ENCODE peak calls at places on chromosomes 6 and 20, in five cellular contexts. I, U, F, E and K are unnamed samples.

GRCh38 chr20:18011482-18011881 is 42.7 kb downstream of the MGME1 start:
- DNase-seq in I (no peak), U (no peak), F (no peak), E (no peak), K (no peak)

GRCh38 chr20:32623667-32624157 is 38.6 kb upstream of the NOL4L start:
- DNase-seq in I (no peak), U (no peak), F (no peak), E (no peak), K (no peak)

GRCh38 chr6:37636112-37636511 is 61.6 kb downstream of the MDGA1 start:
- DNase-seq in I (no peak), U (no peak), F (no peak), E (no peak), K (no peak)

GRCh38 chr6:41747256-41748101 is at the start of gene PGC:
- DNase-seq in I (no peak), U (no peak), F (no peak), E (peak), K (no peak)

GRCh38 chr6:8026800-8027199 is 37.4 kb downstream of the BLOC1S5 start:
- DNase-seq in I (no peak), U (no peak), F (no peak), E (no peak), K (no peak)

GRCh38 chr6:41359617-41360313 is 24.4 kb downstream of the NCR2 start:
- DNase-seq in I (no peak), U (no peak), F (peak), E (no peak), K (no peak)

GRCh38 chr20:62088258-62089127 is 22.8 kb upstream of the TAF4 start:
- DNase-seq in I (peak), U (peak), F (no peak), E (peak), K (no peak)

GRCh38 chr20:2279245-2279779 is 16.5 kb upstream of the TGM3 start:
- DNase-seq in I (peak), U (no peak), F (no peak), E (no peak), K (no peak)

GRCh38 chr6:56804996-56805395 is 149.9 kb upstream of the BEND6 start:
- DNase-seq in I (peak), U (no peak), F (no peak), E (peak), K (no peak)

GRCh38 chr6:163835772-163836171 is 421.3 kb downstream of the QKI start:
- DNase-seq in I (no peak), U (no peak), F (no peak), E (no peak), K (no peak)

GRCh38 chr6:163839296-163839695 is 424.8 kb downstream of the QKI start:
- DNase-seq in I (no peak), U (no peak), F (no peak), E (no peak), K (no peak)

GRCh38 chr6:163837681-163838431 is 423.3 kb downstream of the QKI start:
- DNase-seq in I (peak), U (no peak), F (no peak), E (no peak), K (peak)

GRCh38 chr6:163834226-163834970 is 419.9 kb downstream of the QKI start:
- DNase-seq in I (no peak), U (no peak), F (no peak), E (no peak), K (no peak)

GRCh38 chr6:163836916-163837660 is 422.6 kb downstream of the QKI start:
- DNase-seq in I (no peak), U (no peak), F (no peak), E (no peak), K (peak)
- H3K4me2 ChIP-seq in I (no peak), U (no peak), F (no peak), E (no peak), K (peak)

DNA sequence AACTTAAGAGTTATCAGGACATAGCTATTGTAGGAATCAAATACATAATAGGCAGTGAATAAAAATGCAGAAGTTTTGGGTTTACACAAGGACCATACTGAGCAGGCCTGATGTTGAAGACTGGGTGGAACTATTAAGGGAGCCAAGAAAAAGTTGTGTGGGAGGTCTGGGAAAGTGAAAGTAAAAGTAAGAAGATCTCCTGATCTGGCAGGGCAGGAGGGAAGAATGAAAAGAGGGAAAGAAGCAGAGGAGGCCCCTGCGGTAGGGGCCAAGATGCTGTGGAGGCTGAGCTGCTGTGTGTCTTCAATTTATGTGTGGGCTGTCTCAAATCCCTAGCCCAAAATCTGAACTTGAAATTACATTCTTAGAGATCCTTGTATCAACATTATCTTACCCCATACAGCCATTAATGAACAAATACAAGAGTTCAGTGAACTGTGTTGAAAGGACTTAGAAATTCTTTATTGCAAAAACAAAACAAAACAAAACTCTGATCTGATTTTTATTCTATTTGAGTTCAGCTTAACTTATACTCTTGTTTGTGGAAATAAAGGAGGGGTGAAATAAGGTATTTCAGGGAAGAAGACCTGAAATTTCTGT is 1183.8 kb downstream of the HACE1 start:
- DNase-seq in I (no peak), U (no peak), F (no peak), E (no peak), K (no peak)
- TF ChIP-seq EZH2phosphoT487 in I (no peak), U (no peak), F (no peak), E (no peak), K (no peak)

GRCh38 chr6:25359891-25360290 is 80.7 kb downstream of the CARMIL1 start:
- DNase-seq in I (peak), U (peak), F (no peak), E (peak), K (no peak)
- H3K4me2 ChIP-seq in I (peak), U (peak), F (peak), E (peak), K (peak)

GRCh38 chr6:21340563-21340962 is 253.0 kb upstream of the SOX4 start:
- DNase-seq in I (no peak), U (no peak), F (no peak), E (no peak), K (no peak)
- TF ChIP-seq EZH2phosphoT487 in I (no peak), U (no peak), F (no peak), E (no peak), K (no peak)

DNA sequence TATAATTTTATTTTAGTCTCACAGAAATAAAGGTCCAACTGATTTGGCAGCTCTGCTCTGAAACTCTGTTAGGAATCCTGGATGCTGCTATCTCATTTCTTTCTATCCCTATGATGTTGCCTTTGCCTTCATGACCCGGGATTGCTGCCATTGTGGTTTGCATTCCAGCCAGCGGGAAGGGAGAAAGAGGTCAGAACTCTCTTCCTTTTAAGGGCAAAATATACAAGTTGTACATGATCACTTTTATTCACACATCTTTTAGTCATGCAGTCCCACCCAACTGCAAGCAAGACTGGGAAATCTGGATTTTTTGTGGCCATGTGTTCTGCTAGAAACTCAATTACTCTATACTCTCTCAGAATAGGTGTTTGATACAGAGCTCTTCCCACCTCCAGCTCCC is 263.1 kb upstream of the ZFP64 start:
- DNase-seq in I (peak), U (no peak), F (no peak), E (no peak), K (no peak)
- H3K4me2 ChIP-seq in I (peak), U (no peak), F (no peak), E (no peak), K (no peak)

GRCh38 chr20:36277546-36277945 is 28.6 kb upstream of the DLGAP4 start:
- DNase-seq in I (no peak), U (no peak), F (no peak), E (no peak), K (no peak)

GRCh38 chr20:36273414-36274247 is 32.5 kb upstream of the DLGAP4 start:
- DNase-seq in I (peak), U (peak), F (peak), E (peak), K (peak)

GRCh38 chr20:36274248-36274841 is 31.8 kb upstream of the DLGAP4 start:
- DNase-seq in I (no peak), U (no peak), F (no peak), E (no peak), K (peak)

GRCh38 chr20:36275011-36275410 is 31.1 kb upstream of the DLGAP4 start:
- DNase-seq in I (no peak), U (no peak), F (no peak), E (no peak), K (no peak)

GRCh38 chr20:36275441-36276189 is 30.5 kb upstream of the DLGAP4 start:
- DNase-seq in I (no peak), U (no peak), F (no peak), E (no peak), K (no peak)
- TF ChIP-seq EZH2phosphoT487 in I (no peak), U (no peak), F (no peak), E (no peak), K (no peak)

DNA sequence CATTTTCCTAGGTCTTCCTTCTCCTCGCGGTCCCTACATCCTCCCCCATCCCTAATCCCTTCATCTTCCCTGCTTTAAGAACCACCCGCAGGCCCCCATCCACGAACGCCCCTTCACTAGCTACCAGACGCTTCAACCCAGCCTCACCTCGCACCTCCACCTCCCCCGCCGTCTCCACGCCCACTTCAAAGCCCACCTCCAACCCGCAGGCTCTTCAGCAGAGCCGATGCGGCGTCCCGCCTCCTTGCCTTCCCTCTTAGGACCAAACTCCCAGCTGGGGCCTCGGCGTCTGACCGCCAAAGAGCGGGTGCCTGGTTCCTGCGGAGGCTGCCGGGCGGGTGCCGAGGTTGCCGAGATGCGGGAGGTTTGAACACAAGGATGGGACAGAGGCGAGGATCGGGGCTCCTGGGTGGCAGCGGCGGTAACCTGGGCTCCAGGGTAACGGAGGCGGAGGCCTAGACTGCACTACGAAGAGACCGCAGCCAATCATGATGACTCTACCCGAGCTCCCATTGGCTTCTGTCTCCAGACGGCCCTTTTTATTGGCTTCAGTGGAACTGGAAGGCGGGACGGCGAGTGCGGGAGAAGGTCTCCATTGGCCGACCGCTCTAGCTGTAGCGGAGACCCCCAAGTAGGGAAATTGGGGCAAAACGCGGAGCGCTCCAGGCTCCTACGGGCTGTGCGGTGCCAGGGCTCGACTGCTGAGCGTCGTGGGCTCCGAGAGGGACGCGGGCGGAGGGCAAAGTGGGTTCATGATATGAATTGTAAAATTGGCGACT is at the start of gene LCA5:
- DNase-seq in I (peak), U (peak), F (peak), E (peak), K (peak)
- H3K4me2 ChIP-seq in I (peak), U (peak), F (peak), E (peak), K (peak)

DNA sequence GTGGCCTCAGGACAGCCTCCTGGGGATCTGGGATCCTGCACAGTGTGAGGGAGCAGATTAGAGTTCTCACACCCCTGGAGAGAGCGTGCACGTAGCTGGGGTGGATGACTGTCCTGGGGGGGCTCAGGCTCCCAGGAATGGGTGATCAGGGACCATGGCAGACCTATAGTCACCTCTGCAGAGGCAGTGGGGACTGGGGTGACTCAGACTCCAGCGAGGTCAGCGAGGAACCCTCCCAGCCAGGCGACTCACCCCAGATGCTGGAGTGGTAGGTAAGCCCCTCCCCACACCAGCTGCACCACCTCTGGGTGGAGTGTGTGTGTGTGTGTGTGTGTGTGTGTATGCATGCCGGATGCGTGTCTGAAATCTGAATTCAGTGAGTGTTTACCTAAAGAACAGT is 17.3 kb upstream of the GTSF1L start:
- DNase-seq in I (peak), U (no peak), F (no peak), E (peak), K (no peak)
- TF ChIP-seq EZH2phosphoT487 in I (no peak), U (no peak), F (no peak), E (no peak), K (no peak)

GRCh38 chr20:826695-827323 is 6.7 kb upstream of the FAM110A start:
- DNase-seq in I (no peak), U (no peak), F (no peak), E (no peak), K (no peak)

GRCh38 chr20:825710-826421 is 7.6 kb upstream of the FAM110A start:
- DNase-seq in I (peak), U (no peak), F (no peak), E (no peak), K (no peak)

GRCh38 chr20:824490-824889 is 9.0 kb upstream of the FAM110A start:
- DNase-seq in I (no peak), U (no peak), F (no peak), E (no peak), K (no peak)

GRCh38 chr20:823326-823902 is 10.1 kb upstream of the FAM110A start:
- DNase-seq in I (no peak), U (no peak), F (no peak), E (no peak), K (no peak)

GRCh38 chr20:824916-825315 is 8.6 kb upstream of the FAM110A start:
- DNase-seq in I (no peak), U (no peak), F (no peak), E (no peak), K (no peak)
- H3K4me2 ChIP-seq in I (no peak), U (no peak), F (no peak), E (no peak), K (no peak)

GRCh38 chr6:65075705-65076104 is 631.3 kb downstream of the EYS start:
- DNase-seq in I (no peak), U (no peak), F (no peak), E (no peak), K (no peak)

GRCh38 chr6:65071480-65071879 is 635.5 kb downstream of the EYS start:
- DNase-seq in I (no peak), U (no peak), F (no peak), E (no peak), K (no peak)

GRCh38 chr6:65072500-65072899 is 634.5 kb downstream of the EYS start:
- DNase-seq in I (no peak), U (no peak), F (no peak), E (no peak), K (no peak)
- TF ChIP-seq EZH2phosphoT487 in I (no peak), U (no peak), F (no peak), E (no peak), K (no peak)